ENCODE peak calls at places on chromosomes 13 and 19, in six cellular contexts. F is kidney; B is upper lobe of left lung; M is suprapubic skin; L is BE2C; Q is CD8-positive, alpha-beta T cell. A is an unnamed sample.

GRCh38 chr13:45413826-45414312 is 4.3 kb downstream of the SLC25A30 start:
- DNase-seq in B (no peak), M (no peak), L (no peak), Q (no peak), F (no peak), A (peak)

GRCh38 chr19:4061683-4062575 is 4.8 kb downstream of the ZBTB7A start:
- DNase-seq in B (peak), L (no peak), M (no peak), F (peak), Q (no peak), A (peak)

GRCh38 chr13:34591801-34592454 is 350.1 kb upstream of the NBEA start:
- DNase-seq in Q (no peak), B (no peak), L (no peak), M (no peak), F (no peak), A (no peak)

GRCh38 chr19:8831832-8832131 is 322 bp downstream of the ZNF558 start:
- DNase-seq in M (no peak), F (no peak), B (no peak), Q (no peak), L (no peak), A (no peak)

GRCh38 chr13:30803791-30804190 is 68.4 kb downstream of the ALOX5AP start:
- DNase-seq in F (no peak), B (no peak), L (no peak), M (no peak), Q (no peak), A (no peak)

GRCh38 chr13:33676045-33676699 is 141.8 kb upstream of the RFC3 start:
- DNase-seq in Q (no peak), M (no peak), L (no peak), B (no peak), F (no peak), A (peak)

GRCh38 chr19:1312732-1313694 is 27.3 kb downstream of the EFNA2 start:
- DNase-seq in L (peak), B (no peak), Q (no peak), M (no peak), F (peak), A (peak)

GRCh38 chr13:34345601-34345939 is 527.6 kb downstream of the RFC3 start:
- DNase-seq in Q (no peak), M (no peak), F (no peak), L (no peak), B (no peak), A (no peak)

GRCh38 chr13:51643882-51644281 is 59.6 kb downstream of the WDFY2 start:
- DNase-seq in Q (no peak), B (no peak), F (no peak), L (no peak), M (no peak), A (peak)

GRCh38 chr19:27890696-27891095 is 1322.3 kb downstream of the UQCRFS1 start:
- DNase-seq in F (no peak), M (no peak), L (no peak), Q (no peak), B (no peak), A (no peak)

GRCh38 chr13:43872181-43872580 is 7.4 kb downstream of the CCDC122 start:
- DNase-seq in F (no peak), M (no peak), L (no peak), B (no peak), Q (no peak), A (no peak)

GRCh38 chr13:99953138-99953755 is 18.3 kb downstream of the ZIC5 start:
- DNase-seq in L (no peak), M (no peak), Q (no peak), B (no peak), F (no peak), A (no peak)

GRCh38 chr19:3471954-3472655 is 8.2 kb downstream of the SMIM24 start:
- DNase-seq in Q (peak), L (peak), F (no peak), M (no peak), B (no peak), A (no peak)

GRCh38 chr19:28218728-28219127 is 994.2 kb downstream of the UQCRFS1 start:
- DNase-seq in F (no peak), Q (no peak), M (no peak), B (no peak), L (no peak), A (no peak)

GRCh38 chr13:31045621-31046081 is 113.2 kb downstream of the TEX26 start:
- DNase-seq in Q (peak), M (no peak), L (no peak), F (peak), B (peak), A (peak)

GRCh38 chr19:15812059-15812722 is 3.3 kb downstream of the OR10H1 start:
- DNase-seq in Q (peak), L (no peak), B (no peak), F (no peak), M (no peak), A (no peak)

GRCh38 chr13:94009696-94010095 is 469.8 kb downstream of the DCT start:
- DNase-seq in Q (no peak), L (no peak), F (no peak), M (no peak), B (no peak), A (peak)

GRCh38 chr13:106109391-106109791 is 426.1 kb downstream of the EFNB2 start:
- DNase-seq in B (no peak), Q (no peak), F (no peak), M (no peak), L (no peak), A (no peak)

GRCh38 chr19:49705919-49706318 is 15.0 kb downstream of the CPT1C start:
- DNase-seq in L (no peak), F (no peak), Q (no peak), B (no peak), M (no peak), A (no peak)

GRCh38 chr13:29605860-29606526 is 10.5 kb upstream of the SLC7A1 start:
- DNase-seq in B (no peak), L (no peak), F (no peak), Q (no peak), M (no peak), A (no peak)

GRCh38 chr13:85724554-85725432 is 74.4 kb downstream of the SLITRK6 start:
- DNase-seq in F (peak), L (no peak), Q (no peak), B (no peak), M (no peak), A (no peak)

GRCh38 chr13:26184791-26185250 is 37.3 kb downstream of the RNF6 start:
- DNase-seq in B (peak), F (no peak), Q (peak), M (no peak), L (peak), A (peak)
- TF ChIP-seq CTCF in B (peak), F (peak), Q (peak), M (peak), L (peak), A (peak)

DNA sequence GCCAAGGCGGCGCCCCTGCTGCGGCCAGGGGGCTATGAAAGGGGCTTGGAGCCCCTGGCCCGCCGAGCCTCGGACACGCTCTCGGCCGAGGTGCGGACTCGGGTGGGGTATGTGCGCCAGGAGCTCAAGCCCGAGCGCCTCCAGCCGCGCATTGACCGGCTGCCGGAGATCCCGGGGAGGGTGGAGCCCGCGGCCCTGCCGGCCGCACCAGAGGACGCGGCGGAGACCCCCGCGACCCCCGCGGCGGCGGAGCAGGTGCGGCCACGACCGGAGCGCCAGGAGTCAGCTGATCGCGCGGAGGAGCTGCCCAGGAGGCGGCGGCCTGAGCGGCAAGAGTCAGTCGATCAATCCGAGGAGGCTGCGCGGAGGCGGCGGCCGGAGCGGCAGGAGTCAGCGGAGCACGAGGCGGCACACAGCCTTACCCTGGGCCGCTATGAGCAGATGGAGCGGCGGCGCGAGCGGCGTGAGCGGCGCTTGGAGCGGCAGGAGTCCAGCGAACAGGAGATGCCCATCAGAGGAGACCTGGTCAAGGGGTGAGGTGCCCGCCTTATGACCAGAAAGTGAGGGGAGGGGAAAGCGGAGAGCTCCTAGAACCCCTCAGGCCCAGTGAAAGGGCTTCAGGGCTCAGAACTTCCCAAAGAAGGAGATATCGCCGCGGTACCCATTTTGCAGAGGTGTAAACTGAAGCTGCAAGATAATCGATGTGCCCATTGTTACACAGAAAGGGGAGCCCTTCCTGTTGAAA is 8.8 kb upstream of the SHKBP1 start:
- DNase-seq in F (peak), L (no peak), M (no peak), B (no peak), Q (no peak), A (no peak)
- H3K4me3 ChIP-seq in F (no peak), L (no peak), M (peak), B (peak), Q (peak), A (peak)

DNA sequence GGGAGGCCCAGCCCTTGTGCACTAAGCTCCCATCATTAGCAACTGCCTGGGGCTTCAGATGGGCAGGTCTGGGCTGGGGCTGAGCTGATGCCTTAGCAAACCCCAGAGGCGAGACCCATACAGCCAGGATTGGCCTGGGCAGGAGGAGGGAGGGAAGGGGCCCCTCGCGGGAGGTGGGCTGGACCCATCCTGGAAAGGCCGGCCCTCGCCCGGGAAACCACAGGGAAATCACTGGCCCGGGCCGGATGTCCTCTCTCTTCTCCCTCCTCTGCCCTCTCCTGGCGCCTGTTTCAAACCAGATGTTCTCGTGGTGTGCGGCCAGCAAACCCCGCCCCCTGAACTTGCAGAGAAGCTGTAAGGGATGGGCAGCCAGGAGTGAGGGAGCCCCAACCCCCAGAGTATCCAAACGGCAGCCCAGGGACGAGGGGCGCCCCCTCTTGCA is 43.1 kb downstream of the TMEM255B start:
- DNase-seq in Q (no peak), B (no peak), M (peak), F (peak), L (peak), A (peak)
- TF ChIP-seq CTCF in Q (no peak), B (no peak), M (no peak), F (no peak), L (peak), A (no peak)

DNA sequence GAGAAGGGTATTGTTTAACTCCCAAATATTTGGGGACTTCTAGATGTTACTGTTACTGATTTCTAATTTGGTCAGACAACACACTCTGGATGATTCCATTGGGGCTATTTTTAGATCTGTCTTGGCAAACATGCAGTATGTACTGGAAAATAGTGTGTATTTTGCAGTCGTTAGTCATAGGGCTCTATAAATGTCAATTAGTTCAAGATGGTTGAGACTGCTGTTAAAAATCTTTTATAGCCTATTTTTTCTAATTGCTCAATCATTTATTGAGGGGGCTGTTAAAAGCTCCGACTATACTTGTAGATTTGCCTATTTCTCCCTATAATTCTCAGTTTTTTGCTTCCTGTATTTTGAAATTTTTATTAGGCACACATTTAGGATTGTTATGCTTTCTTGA is 31.4 kb downstream of the PPP5C start:
- DNase-seq in B (no peak), Q (no peak), M (no peak), F (no peak), L (no peak), A (peak)
- H3K4me3 ChIP-seq in B (no peak), Q (no peak), M (no peak), F (no peak), L (no peak), A (no peak)

A was measured in fibroblast of mammary gland.